ENCODE peak calls at places on chromosomes 3 and 15, in nine cellular contexts. P is stomach, F is ascending aorta, S is A673, M is heart left ventricle, Z is OCI-LY7, D is hepatocyte, R is cardiac muscle cell, X is endodermal cell. E is an unnamed sample.
A peak's percentile ranks its signal among the peaks of the same experiment; 100 is the strongest.

GRCh38 chr3:9934235-9934621 is 594 bp downstream of the CRELD1 start:
- DNase-seq in P (no peak), F (no peak), S (no peak), M (no peak), Z (peak; percentile 40), D (peak; percentile 39), R (no peak), X (no peak), E (no peak)

GRCh38 chr15:40338921-40339620 is 1.7 kb downstream of the CCDC9B start:
- DNase-seq in P (no peak), F (peak; percentile 91), S (no peak), M (peak; percentile 60), Z (no peak), D (no peak), R (peak; percentile 76), X (no peak), E (no peak)

GRCh38 chr15:66857694-66858093 is 155.7 kb downstream of the SMAD6 start:
- DNase-seq in P (no peak), F (no peak), S (no peak), M (no peak), Z (no peak), D (no peak), R (no peak), X (no peak), E (no peak)

GRCh38 chr3:46900007-46900292 is 22.4 kb downstream of the PTH1R start:
- DNase-seq in P (no peak), F (no peak), S (no peak), M (no peak), Z (no peak), D (no peak), R (no peak), X (no peak), E (no peak)

GRCh38 chr3:156817931-156818765 is 8.0 kb upstream of the LEKR1 start:
- DNase-seq in P (no peak), F (no peak), S (peak; percentile 23), M (no peak), Z (no peak), D (no peak), R (no peak), X (no peak), E (no peak)

GRCh38 chr15:36591534-36592411 is 12.3 kb downstream of the CDIN1 start:
- DNase-seq in P (no peak), F (no peak), S (no peak), M (no peak), Z (no peak), D (no peak), R (peak; percentile 29), X (no peak), E (no peak)

GRCh38 chr3:190718691-190719090 is 143.8 kb downstream of the GMNC start:
- DNase-seq in P (no peak), F (no peak), S (no peak), M (no peak), Z (no peak), D (no peak), R (peak; percentile 29), X (no peak), E (no peak)

GRCh38 chr3:10021856-10022775 is 4.1 kb upstream of the FANCD2 start:
- DNase-seq in P (no peak), F (no peak), S (no peak), M (no peak), Z (no peak), D (no peak), R (no peak), X (no peak), E (no peak)

GRCh38 chr3:138154534-138154933 is 20.2 kb downstream of the DBR1 start:
- DNase-seq in P (no peak), F (no peak), S (no peak), M (no peak), Z (no peak), D (no peak), R (no peak), X (no peak), E (no peak)

GRCh38 chr3:52205727-52206372 is 7.9 kb downstream of the ALAS1 start:
- DNase-seq in P (no peak), F (no peak), S (no peak), M (no peak), Z (no peak), D (no peak), R (no peak), X (no peak), E (no peak)

GRCh38 chr3:177491301-177492031 is 294.2 kb upstream of the TBL1XR1 start:
- DNase-seq in P (no peak), F (no peak), S (peak; percentile 25), M (no peak), Z (no peak), D (no peak), R (peak; percentile 74), X (no peak), E (no peak)

GRCh38 chr3:158573714-158574113 is 2.7 kb downstream of the MLF1 start:
- DNase-seq in P (no peak), F (no peak), S (peak; percentile 13), M (no peak), Z (no peak), D (no peak), R (no peak), X (peak; percentile 57), E (no peak)

GRCh38 chr3:15858547-15859506 is 61.0 kb upstream of the ANKRD28 start:
- DNase-seq in P (peak; percentile 85), F (no peak), S (peak; percentile 10), M (peak; percentile 69), Z (peak; percentile 91), D (peak; percentile 70), R (peak; percentile 10), X (peak; percentile 89), E (peak; percentile 87)

GRCh38 chr15:38819343-38819858 is 254.8 kb upstream of the RASGRP1 start:
- DNase-seq in P (no peak), F (no peak), S (peak; percentile 9), M (no peak), Z (no peak), D (no peak), R (no peak), X (no peak), E (no peak)

GRCh38 chr3:32432711-32433530 is 41.3 kb downstream of the CMTM7 start:
- DNase-seq in P (no peak), F (no peak), S (no peak), M (no peak), Z (peak; percentile 62), D (no peak), R (peak; percentile 67), X (no peak), E (no peak)

GRCh38 chr3:161475905-161476304 is 20.7 kb upstream of the OTOL1 start:
- DNase-seq in P (no peak), F (no peak), S (no peak), M (no peak), Z (no peak), D (peak; percentile 26), R (no peak), X (no peak), E (no peak)

GRCh38 chr15:68802373-68802772 is 18.3 kb downstream of the ANP32A start:
- DNase-seq in P (no peak), F (no peak), S (no peak), M (no peak), Z (no peak), D (no peak), R (no peak), X (peak; percentile 8), E (no peak)

GRCh38 chr15:63088532-63089245 is 33.0 kb upstream of the LACTB start:
- DNase-seq in P (no peak), F (no peak), S (no peak), M (no peak), Z (no peak), D (no peak), R (no peak), X (no peak), E (no peak)

GRCh38 chr15:69537085-69537484 is 84.5 kb downstream of the RPLP1 start:
- DNase-seq in P (no peak), F (no peak), S (no peak), M (no peak), Z (no peak), D (no peak), R (no peak), X (peak; percentile 80), E (no peak)

GRCh38 chr3:29183346-29184087 is 97.4 kb upstream of the RBMS3 start:
- DNase-seq in P (no peak), F (no peak), S (peak; percentile 59), M (no peak), Z (no peak), D (no peak), R (peak; percentile 60), X (no peak), E (no peak)

GRCh38 chr3:172522871-172523818 is at the start of gene TNFSF10:
- DNase-seq in P (peak; percentile 77), F (peak; percentile 79), S (no peak), M (peak; percentile 76), Z (peak; percentile 81), D (peak; percentile 60), R (no peak), X (peak; percentile 64), E (peak; percentile 77)

GRCh38 chr3:133466531-133467386 is 66.9 kb downstream of the BFSP2 start:
- DNase-seq in P (no peak), F (no peak), S (no peak), M (no peak), Z (peak; percentile 94), D (no peak), R (no peak), X (no peak), E (no peak)
- H3K4me1 ChIP-seq in P (no peaks in the 10 kb centered on the region), F (peaks cover 2% of the 10 kb centered on the region), S (no peaks in the 10 kb centered on the region), M (no peaks in the 10 kb centered on the region), Z (peaks cover 99% of the 10 kb centered on the region), D (no peaks in the 10 kb centered on the region), R (no peaks in the 10 kb centered on the region), X (peaks cover 3% of the 10 kb centered on the region), E (peaks cover 12% of the 10 kb centered on the region)

GRCh38 chr15:44798815-44799214 is 62.5 kb downstream of the TRIM69 start:
- DNase-seq in P (no peak), F (no peak), S (peak; percentile 78), M (no peak), Z (no peak), D (peak; percentile 30), R (peak; percentile 27), X (no peak), E (no peak)
- TF ChIP-seq CTCF in P (no peak), F (no peak), S (peak; percentile 61), M (no peak), Z (peak; percentile 41), D (peak; percentile 31), R (peak; percentile 39), X (peak; percentile 54), E (peak; percentile 30)

DNA sequence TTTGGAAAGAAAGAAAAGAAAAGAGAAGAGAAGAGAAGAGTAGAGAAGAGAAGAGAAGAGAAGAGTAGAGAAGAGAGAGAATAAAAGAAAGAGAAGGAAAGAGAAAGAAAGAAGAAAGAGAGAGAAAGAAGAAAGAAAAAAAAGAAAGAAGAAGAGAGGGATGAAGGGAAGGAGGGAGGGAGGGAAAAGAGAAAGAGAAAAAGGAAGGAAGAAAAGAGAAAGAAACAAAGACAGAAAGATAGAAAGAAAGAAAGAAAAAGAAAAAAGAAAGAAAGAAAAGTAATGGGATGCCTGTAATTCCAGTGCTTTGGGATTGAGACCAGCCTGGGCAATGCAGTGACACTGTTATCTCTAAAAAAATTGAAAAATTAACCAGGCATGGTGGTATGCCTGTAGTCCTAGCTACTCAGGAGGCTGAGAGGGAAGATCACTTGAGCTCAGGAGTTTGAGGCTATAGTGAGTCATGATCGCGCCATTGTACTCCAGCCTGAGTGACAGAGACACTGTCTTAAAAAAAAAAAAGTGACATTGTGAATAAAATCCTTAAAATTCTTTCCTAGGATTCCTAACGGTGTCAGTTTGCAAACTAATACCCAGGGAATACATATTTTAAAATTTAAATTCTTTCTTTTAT is 1.7 kb downstream of the RASL12 start:
- DNase-seq in P (no peak), F (no peak), S (peak; percentile 42), M (no peak), Z (no peak), D (no peak), R (no peak), X (no peak), E (no peak)
- H3K4me3 ChIP-seq in P (peak overlapping the region; percentile 46), F (peak overlapping the region; percentile 75), S (no peak overlapping the region), M (peak overlapping the region; percentile 10), Z (no peak overlapping the region), D (no peak overlapping the region), R (no peak overlapping the region), X (peak overlapping the region; percentile 89), E (peak overlapping the region; percentile 49)

GRCh38 chr15:70799667-70800450 is 36.5 kb upstream of the UACA start:
- DNase-seq in P (peak; percentile 34), F (peak; percentile 76), S (no peak), M (no peak), Z (no peak), D (peak; percentile 49), R (peak; percentile 99), X (peak; percentile 15), E (no peak)
- H3K4me1 ChIP-seq in P (peaks cover 24% of the 10 kb centered on the region), F (peaks cover 24% of the 10 kb centered on the region), S (no peaks in the 10 kb centered on the region), M (peaks cover 7% of the 10 kb centered on the region), Z (no peaks in the 10 kb centered on the region), D (peaks cover 17% of the 10 kb centered on the region), R (peaks cover 10% of the 10 kb centered on the region), X (no peaks in the 10 kb centered on the region), E (peaks cover 25% of the 10 kb centered on the region)

E was measured in upper lobe of right lung.